ENCODE peak calls at places on chromosomes 16 and 17, in seven cellular contexts. I is NCI-H446; B is stimulated activated naive CD8-positive, alpha-beta T cell treated with anti-CD3 and anti-CD28 coated beads, Interleukin-15, Interleukin-2, amounts not matched to agents 100 U/mL and 50 U/mL, for 24 hours; X is stimulated activated CD8-positive, alpha-beta memory T cell treated with anti-CD3 and anti-CD28 coated beads, Interleukin-7, amount 100 ng/mL, for 24 hours; Y is activated naive CD8-positive, alpha-beta T cell treated with anti-CD3 and anti-CD28 coated beads, Interleukin-2, amount 50 U/mL, for 16 hours; L is PC-3; N is fibroblast of the aortic adventitia. R is an unnamed sample.
A peak's percentile ranks its signal among the peaks of the same experiment; 100 is the strongest.

GRCh38 chr16:12930881-12931280 is 29.5 kb downstream of the SHISA9 start:
- DNase-seq in I (no peak), B (no peak), X (no peak), Y (no peak), L (no peak), N (no peak), R (no peak)

GRCh38 chr16:56975714-56976113 is 13.6 kb upstream of the NLRC5 start:
- DNase-seq in I (no peak), B (no peak), X (no peak), Y (no peak), L (no peak), N (no peak), R (no peak)

GRCh38 chr16:50603206-50604064 is 55.2 kb downstream of the NKD1 start:
- DNase-seq in I (no peak), B (no peak), X (no peak), Y (no peak), L (no peak), N (peak; percentile 73), R (no peak)

GRCh38 chr17:40821536-40821935 is 878 bp downstream of the KRT10 start:
- DNase-seq in I (no peak), B (no peak), X (no peak), Y (no peak), L (peak; percentile 23), N (no peak), R (no peak)

GRCh38 chr17:78384479-78385175 is 6.2 kb downstream of the PGS1 start:
- DNase-seq in I (no peak), B (no peak), X (no peak), Y (no peak), L (no peak), N (no peak), R (no peak)

GRCh38 chr16:82832861-82833260 is 206.1 kb downstream of the CDH13 start:
- DNase-seq in I (no peak), B (no peak), X (no peak), Y (no peak), L (no peak), N (peak; percentile 86), R (no peak)

GRCh38 chr17:27647755-27648154 is 16.8 kb downstream of the LGALS9 start:
- DNase-seq in I (no peak), B (no peak), X (no peak), Y (no peak), L (no peak), N (no peak), R (no peak)

GRCh38 chr17:41338961-41339485 is 11.6 kb downstream of the KRT33A start:
- DNase-seq in I (no peak), B (no peak), X (no peak), Y (no peak), L (peak; percentile 21), N (no peak), R (no peak)

GRCh38 chr16:89275837-89276720 is 58.6 kb downstream of the ZNF778 start:
- DNase-seq in I (no peak), B (no peak), X (no peak), Y (no peak), L (no peak), N (no peak), R (no peak)

GRCh38 chr17:511833-512251 is 159.2 kb upstream of the RPH3AL start:
- DNase-seq in I (no peak), B (no peak), X (no peak), Y (no peak), L (no peak), N (peak; percentile 13), R (no peak)

R was measured in H1.